ENCODE peak calls at places on chromosome 15, in six cellular contexts. U, F, Z, V, N and T are unnamed samples.

GRCh38 chr15:55700876-55701275 is 42.1 kb downstream of the PRTG start:
- DNase-seq in F (no peak), V (no peak), N (no peak), Z (no peak), U (no peak), T (no peak)

GRCh38 chr15:45402955-45403892 is 24.9 kb upstream of the GATM start:
- DNase-seq in F (no peak), U (peak), N (peak), V (no peak), Z (peak), T (peak)

GRCh38 chr15:100861511-100861991 is 18.1 kb upstream of the ALDH1A3 start:
- DNase-seq in N (no peak), Z (no peak), V (no peak), F (no peak), U (peak), T (no peak)

GRCh38 chr15:51621917-51622268 is 678 bp downstream of the DMXL2 start:
- DNase-seq in U (peak), N (peak), V (peak), Z (peak), F (no peak), T (peak)

GRCh38 chr15:99906793-99907192 is 173.6 kb upstream of the LYSMD4 start:
- DNase-seq in N (no peak), F (no peak), Z (no peak), V (no peak), U (no peak), T (no peak)

GRCh38 chr15:100764778-100765457 is 114.7 kb upstream of the ALDH1A3 start:
- DNase-seq in Z (no peak), U (peak), N (no peak), F (no peak), V (no peak), T (peak)

GRCh38 chr15:90552162-90552928 is 22.6 kb downstream of the CRTC3 start:
- DNase-seq in N (no peak), V (no peak), Z (no peak), F (no peak), U (peak), T (peak)

GRCh38 chr15:59931642-59932296 is 72.3 kb upstream of the FOXB1 start:
- DNase-seq in N (no peak), F (no peak), V (no peak), U (no peak), Z (no peak), T (no peak)

GRCh38 chr15:32851619-32852416 is 134.0 kb downstream of the GREM1 start:
- DNase-seq in U (peak), F (no peak), N (no peak), Z (no peak), V (no peak), T (peak)

GRCh38 chr15:39628821-39629220 is 47.9 kb downstream of the THBS1 start:
- DNase-seq in N (no peak), U (no peak), Z (no peak), F (peak), V (no peak), T (no peak)

GRCh38 chr15:38843736-38844590 is 279.3 kb upstream of the RASGRP1 start:
- DNase-seq in U (peak), Z (no peak), N (no peak), V (no peak), F (no peak), T (peak)